ENCODE peak calls at places on chromosomes 13 and 19, in five cellular contexts. J is K562, M is A673, X is IMR-90, I is uterus. S is an unnamed sample. For H3K4me1, the result is how much of the 10 kb centered on the place peaks cover.

GRCh38 chr19:50925734-50926133 is 14.5 kb upstream of the KLK4 start:
- DNase-seq in J (no peak), M (no peak), X (no peak), I (no peak), S (no peak)

GRCh38 chr19:4889034-4889825 is 13.5 kb downstream of the ARRDC5 start:
- DNase-seq in J (peak), M (no peak), X (peak), I (no peak), S (no peak)

GRCh38 chr13:40568672-40569350 is 97.6 kb downstream of the FOXO1 start:
- DNase-seq in J (no peak), M (no peak), X (no peak), I (no peak), S (no peak)

GRCh38 chr13:71218960-71219359 is 648.0 kb downstream of the DACH1 start:
- DNase-seq in J (no peak), M (peak), X (no peak), I (no peak), S (no peak)

GRCh38 chr13:45847554-45848224 is 3.9 kb downstream of the SIAH3 start:
- DNase-seq in J (no peak), M (no peak), X (no peak), I (no peak), S (no peak)

GRCh38 chr19:51070334-51070886 is 5.5 kb upstream of the KLK13 start:
- DNase-seq in J (no peak), M (no peak), X (no peak), I (no peak), S (no peak)

GRCh38 chr19:8682931-8683330 is 15.7 kb downstream of the ACTL9 start:
- DNase-seq in J (no peak), M (no peak), X (no peak), I (no peak), S (no peak)

GRCh38 chr19:18637644-18638630 is 1.1 kb downstream of the KLHL26 start:
- DNase-seq in J (no peak), M (no peak), X (no peak), I (no peak), S (peak)

GRCh38 chr19:17797397-17798201 is 2.7 kb downstream of the B3GNT3 start:
- DNase-seq in J (no peak), M (no peak), X (no peak), I (no peak), S (no peak)

GRCh38 chr13:19074519-19074918 is 107.1 kb downstream of the TUBA3C start:
- DNase-seq in J (no peak), M (no peak), X (no peak), I (no peak), S (no peak)

GRCh38 chr13:19071161-19071936 is 110.3 kb downstream of the TUBA3C start:
- DNase-seq in J (no peak), M (no peak), X (no peak), I (no peak), S (no peak)

GRCh38 chr13:19072543-19072942 is 109.1 kb downstream of the TUBA3C start:
- DNase-seq in J (no peak), M (no peak), X (no peak), I (no peak), S (no peak)

GRCh38 chr13:19070398-19070735 is 111.3 kb downstream of the TUBA3C start:
- DNase-seq in J (no peak), M (no peak), X (no peak), I (no peak), S (peak)

DNA sequence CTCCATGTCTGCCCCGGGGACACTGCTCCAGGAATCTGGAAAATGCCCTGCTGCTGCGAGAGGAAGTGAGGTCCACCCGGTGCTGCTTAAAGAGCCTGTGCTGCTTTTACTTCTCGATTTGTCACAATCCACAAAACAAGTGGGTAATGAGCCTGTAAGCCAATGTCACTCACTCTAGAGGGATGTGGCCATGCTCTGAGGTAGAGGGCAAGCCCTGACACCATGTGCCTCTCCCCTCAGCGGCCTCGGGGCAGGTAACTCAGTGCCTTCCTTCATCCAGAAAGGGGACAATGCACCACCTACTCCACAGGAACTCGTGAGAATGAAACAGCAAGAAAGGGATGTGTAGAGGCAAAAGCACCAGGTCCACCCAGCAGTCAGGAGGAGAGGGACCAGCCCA is 106.2 kb downstream of the TUBA3C start:
- DNase-seq in J (no peak), M (no peak), X (no peak), I (no peak), S (no peak)
- H3K4me1 ChIP-seq in J (under half), M (under half), X (under half), I (under half), S (under half)

GRCh38 chr13:21045101-21045500 is 16.3 kb downstream of the LATS2 start:
- DNase-seq in J (no peak), M (no peak), X (no peak), I (no peak), S (no peak)
- H3K4me1 ChIP-seq in J (under half), M (half or more), X (under half), I (under half), S (under half)

DNA sequence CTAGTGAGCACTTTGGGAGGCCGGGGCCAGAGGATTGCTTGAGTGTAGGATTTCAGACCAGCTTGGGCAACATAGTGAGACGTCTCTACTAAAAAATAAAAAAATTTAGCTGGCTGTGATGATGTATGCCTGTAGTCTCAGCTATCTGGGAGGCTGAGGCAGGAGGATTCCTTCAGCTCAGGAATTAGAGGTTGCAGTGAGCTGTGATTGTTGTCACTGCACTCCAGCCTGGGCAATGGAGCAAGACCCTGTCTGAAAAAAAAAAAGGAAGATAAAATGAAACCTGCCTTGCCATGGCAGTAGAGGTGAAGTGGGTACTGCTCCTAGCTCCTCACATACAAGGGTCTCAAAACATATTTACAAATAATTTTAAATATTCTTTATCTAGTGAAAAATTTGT is 7.4 kb downstream of the UCHL3 start:
- DNase-seq in J (no peak), M (no peak), X (no peak), I (no peak), S (no peak)
- H3K4me1 ChIP-seq in J (under half), M (under half), X (under half), I (under half), S (under half)

DNA sequence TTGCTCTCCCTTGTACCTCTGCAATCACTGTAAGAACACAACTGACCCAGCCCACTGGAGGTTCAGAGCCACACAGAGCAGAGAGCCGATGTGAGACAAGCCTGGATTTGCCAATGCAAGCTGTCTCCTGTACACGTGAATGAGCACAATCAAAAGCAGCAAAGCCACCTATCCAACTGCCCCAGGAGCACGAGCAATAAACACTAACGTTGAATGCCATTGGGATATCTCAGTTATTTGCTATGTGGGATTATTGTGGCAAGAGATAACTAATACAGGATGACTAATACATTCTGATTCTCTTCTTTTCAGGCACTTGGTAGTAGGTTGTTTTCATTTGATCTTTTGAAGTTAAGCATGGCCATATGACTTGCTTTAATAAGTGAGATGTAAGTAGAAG is 85.2 kb upstream of the FAM216B start:
- DNase-seq in J (no peak), M (no peak), X (peak), I (no peak), S (no peak)
- H3K4me1 ChIP-seq in J (under half), M (under half), X (under half), I (under half), S (under half)

GRCh38 chr19:48353682-48354081 is 10.1 kb downstream of the TMEM143 start:
- DNase-seq in J (peak), M (no peak), X (peak), I (no peak), S (no peak)

GRCh38 chr19:48354332-48354992 is 9.3 kb downstream of the TMEM143 start:
- DNase-seq in J (peak), M (no peak), X (peak), I (no peak), S (no peak)

GRCh38 chr19:48350856-48351255 is 12.9 kb downstream of the TMEM143 start:
- DNase-seq in J (no peak), M (no peak), X (no peak), I (no peak), S (no peak)

GRCh38 chr19:48348737-48349136 is 15.0 kb downstream of the TMEM143 start:
- DNase-seq in J (no peak), M (no peak), X (no peak), I (no peak), S (no peak)

GRCh38 chr19:48351341-48351752 is 12.4 kb downstream of the TMEM143 start:
- DNase-seq in J (peak), M (peak), X (peak), I (peak), S (peak)
- H3K4me1 ChIP-seq in J (under half), M (under half), X (under half), I (under half), S (under half)

DNA sequence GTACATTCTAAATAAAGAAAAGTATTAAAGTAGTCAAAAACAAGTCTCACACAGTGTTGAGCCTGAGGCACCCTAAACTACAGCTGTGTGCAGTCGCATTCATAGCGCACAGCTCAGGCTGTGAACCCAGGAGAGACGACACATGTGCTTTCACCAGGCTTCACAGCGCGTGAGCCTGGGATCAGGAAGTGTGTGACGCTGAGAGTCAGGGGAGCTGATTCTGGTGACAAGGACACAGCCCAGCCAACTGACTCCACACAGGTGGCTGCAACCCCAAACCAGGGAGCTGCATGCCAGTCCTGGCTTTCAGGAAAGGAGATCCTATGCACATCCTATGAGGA is 41.6 kb downstream of the COL4A1 start:
- DNase-seq in J (no peak), M (no peak), X (no peak), I (peak), S (no peak)
- H3K4me1 ChIP-seq in J (under half), M (under half), X (under half), I (under half), S (under half)

GRCh38 chr19:10207026-10207425 is 12.3 kb upstream of the DNMT1 start:
- DNase-seq in J (no peak), M (no peak), X (no peak), I (no peak), S (no peak)
- H3K4me1 ChIP-seq in J (under half), M (under half), X (under half), I (under half), S (under half)

GRCh38 chr19:12163841-12164240 is 945 bp downstream of the ZNF136 start:
- DNase-seq in J (no peak), M (no peak), X (peak), I (no peak), S (no peak)
- H3K4me1 ChIP-seq in J (under half), M (under half), X (under half), I (under half), S (under half)

GRCh38 chr13:21040120-21040834 is 21.1 kb downstream of the LATS2 start:
- DNase-seq in J (no peak), M (no peak), X (no peak), I (no peak), S (no peak)
- H3K4me1 ChIP-seq in J (under half), M (half or more), X (under half), I (under half), S (under half)

S was measured in breast epithelium.